ENCODE peak calls at places on chromosomes 1 and 21, in nine cellular contexts. U, K, V, I, F, T, L, D and R are unnamed samples.

GRCh38 chr21:44848821-44849521 is 24.5 kb downstream of the PTTG1IP start:
- DNase-seq in U (no peak), K (no peak), V (no peak), I (no peak), F (no peak), T (no peak), L (no peak), D (no peak), R (peak)

GRCh38 chr1:214215583-214215982 is 65.4 kb upstream of the SMYD2 start:
- DNase-seq in U (no peak), K (no peak), V (no peak), I (no peak), F (peak), T (no peak), L (no peak), D (no peak), R (no peak)

GRCh38 chr1:103112535-103112934 is 4.2 kb upstream of the COL11A1 start:
- DNase-seq in U (no peak), K (no peak), V (no peak), I (no peak), F (no peak), T (no peak), L (no peak), D (no peak), R (no peak)

GRCh38 chr1:85343612-85344255 is 67.3 kb upstream of the BCL10 start:
- DNase-seq in U (no peak), K (no peak), V (peak), I (peak), F (peak), T (no peak), L (no peak), D (no peak), R (no peak)

GRCh38 chr1:42043811-42044210 is 109.4 kb upstream of the GUCA2B start:
- DNase-seq in U (no peak), K (no peak), V (no peak), I (no peak), F (no peak), T (no peak), L (no peak), D (no peak), R (no peak)

GRCh38 chr21:17139696-17140095 is 373.1 kb upstream of the CXADR start:
- DNase-seq in U (no peak), K (no peak), V (no peak), I (no peak), F (peak), T (no peak), L (no peak), D (no peak), R (no peak)

GRCh38 chr1:220874201-220874655 is 5.0 kb upstream of the HLX start:
- DNase-seq in U (no peak), K (peak), V (peak), I (no peak), F (peak), T (no peak), L (peak), D (no peak), R (no peak)

GRCh38 chr1:112267929-112268328 is 128.1 kb upstream of the CTTNBP2NL start:
- DNase-seq in U (no peak), K (peak), V (no peak), I (no peak), F (no peak), T (no peak), L (peak), D (no peak), R (no peak)

GRCh38 chr1:247089616-247090375 is 11.2 kb upstream of the ZNF670 start:
- DNase-seq in U (peak), K (no peak), V (peak), I (no peak), F (no peak), T (no peak), L (no peak), D (no peak), R (no peak)

GRCh38 chr1:204927673-204928641 is 57.3 kb downstream of the NFASC start:
- DNase-seq in U (no peak), K (no peak), V (peak), I (no peak), F (no peak), T (no peak), L (no peak), D (no peak), R (no peak)

GRCh38 chr21:38352536-38353219 is 95.9 kb downstream of the KCNJ15 start:
- DNase-seq in U (no peak), K (peak), V (peak), I (peak), F (peak), T (no peak), L (no peak), D (peak), R (peak)

GRCh38 chr1:110060034-110060661 is 10.3 kb downstream of the ALX3 start:
- DNase-seq in U (no peak), K (peak), V (peak), I (no peak), F (peak), T (peak), L (peak), D (peak), R (peak)

DNA sequence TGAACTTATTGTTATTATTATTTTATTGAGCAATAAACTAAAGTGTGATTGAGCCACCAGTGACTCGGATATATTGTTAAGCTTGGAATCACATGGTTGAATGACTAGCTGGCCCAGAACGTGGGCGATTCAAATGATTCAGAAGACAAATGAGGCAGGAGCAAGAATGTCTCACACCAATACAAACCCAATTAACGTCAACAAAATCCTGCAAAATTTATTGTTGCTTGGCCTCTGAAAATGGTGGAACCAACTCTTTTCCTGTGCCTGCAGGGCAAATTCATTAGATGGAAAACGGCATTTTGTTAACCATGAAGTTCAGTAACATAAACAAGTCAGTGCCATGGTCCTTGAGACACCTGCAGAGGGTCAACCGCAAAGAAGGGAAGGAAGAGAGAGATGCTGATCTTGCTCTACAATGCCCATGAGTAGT is 482.0 kb downstream of the SETD4 start:
- DNase-seq in U (no peak), K (no peak), V (no peak), I (peak), F (peak), T (no peak), L (no peak), D (no peak), R (no peak)
- TF ChIP-seq CTCF in U (no peak), K (no peak), V (no peak), I (no peak), F (no peak), T (no peak), L (no peak), D (no peak), R (no peak)

GRCh38 chr1:17276568-17276967 is 27.7 kb downstream of the PADI3 start:
- DNase-seq in U (no peak), K (no peak), V (no peak), I (no peak), F (peak), T (no peak), L (no peak), D (peak), R (peak)

GRCh38 chr1:17279001-17279830 is 28.8 kb upstream of the PADI4 start:
- DNase-seq in U (no peak), K (no peak), V (no peak), I (no peak), F (no peak), T (no peak), L (no peak), D (no peak), R (no peak)

GRCh38 chr1:17274186-17275170 is 25.6 kb downstream of the PADI3 start:
- DNase-seq in U (no peak), K (peak), V (peak), I (peak), F (peak), T (no peak), L (no peak), D (peak), R (peak)

GRCh38 chr1:17280436-17280835 is 27.6 kb upstream of the PADI4 start:
- DNase-seq in U (no peak), K (no peak), V (no peak), I (no peak), F (no peak), T (no peak), L (no peak), D (no peak), R (no peak)

GRCh38 chr1:17277511-17278159 is 28.7 kb downstream of the PADI3 start:
- DNase-seq in U (no peak), K (no peak), V (no peak), I (no peak), F (no peak), T (no peak), L (no peak), D (no peak), R (no peak)
- TF ChIP-seq CTCF in U (no peak), K (no peak), V (no peak), I (no peak), F (no peak), T (no peak), L (no peak), D (no peak), R (no peak)

DNA sequence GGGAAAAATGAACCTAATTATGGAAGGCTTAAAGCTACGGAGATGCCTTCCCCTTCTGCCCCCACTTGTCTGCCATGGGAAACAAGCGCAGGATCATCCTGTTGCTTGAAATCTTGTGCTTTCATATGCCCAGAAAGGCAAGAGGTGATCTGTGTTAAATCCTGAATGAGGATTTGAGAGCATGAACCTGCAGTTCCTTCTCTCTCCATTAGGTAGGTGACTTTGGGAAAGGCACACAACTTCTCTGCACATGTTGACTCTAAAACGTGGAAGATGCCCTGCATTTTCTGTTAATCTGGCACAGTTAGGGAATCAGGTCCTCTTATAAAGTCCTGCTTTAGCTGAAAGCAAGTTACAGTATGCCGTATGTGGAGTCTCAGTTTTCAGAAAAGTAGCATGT is 46.6 kb upstream of the MTR start:
- DNase-seq in U (no peak), K (no peak), V (peak), I (no peak), F (no peak), T (no peak), L (no peak), D (no peak), R (no peak)
- TF ChIP-seq CTCF in U (peak), K (peak), V (peak), I (no peak), F (no peak), T (no peak), L (peak), D (no peak), R (no peak)

GRCh38 chr1:218996362-218996761 is 177.3 kb upstream of the LYPLAL1 start:
- DNase-seq in U (no peak), K (no peak), V (no peak), I (no peak), F (peak), T (no peak), L (no peak), D (no peak), R (no peak)
- TF ChIP-seq CTCF in U (no peak), K (no peak), V (no peak), I (peak), F (no peak), T (no peak), L (peak), D (no peak), R (no peak)

GRCh38 chr1:211469938-211470529 is 21.9 kb downstream of the RD3 start:
- DNase-seq in U (no peak), K (peak), V (peak), I (peak), F (peak), T (no peak), L (peak), D (peak), R (no peak)
- TF ChIP-seq CTCF in U (peak), K (peak), V (peak), I (peak), F (peak), T (peak), L (peak), D (peak), R (peak)

DNA sequence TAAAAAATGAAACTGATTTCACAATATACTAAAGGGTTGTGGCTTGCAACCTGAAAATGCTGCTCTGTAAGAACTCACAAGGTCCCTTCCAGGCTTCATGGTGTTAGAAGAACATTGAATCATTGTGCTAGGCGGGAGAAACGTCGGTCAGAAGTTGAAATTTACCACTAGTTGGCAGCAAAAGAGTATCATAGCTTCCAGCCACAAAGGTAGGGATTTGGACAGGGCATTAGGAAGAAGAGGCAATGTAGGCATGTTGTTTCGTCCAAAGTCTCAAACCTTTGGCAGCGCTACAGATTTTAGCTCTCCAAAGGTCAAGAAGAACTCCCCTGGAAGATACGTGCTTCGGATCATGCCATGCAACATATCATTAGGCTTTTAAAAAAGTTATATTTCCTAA is 62.5 kb upstream of the ZP4 start:
- DNase-seq in U (no peak), K (no peak), V (peak), I (no peak), F (peak), T (no peak), L (no peak), D (no peak), R (no peak)
- TF ChIP-seq CTCF in U (no peak), K (no peak), V (peak), I (no peak), F (peak), T (no peak), L (no peak), D (no peak), R (no peak)

DNA sequence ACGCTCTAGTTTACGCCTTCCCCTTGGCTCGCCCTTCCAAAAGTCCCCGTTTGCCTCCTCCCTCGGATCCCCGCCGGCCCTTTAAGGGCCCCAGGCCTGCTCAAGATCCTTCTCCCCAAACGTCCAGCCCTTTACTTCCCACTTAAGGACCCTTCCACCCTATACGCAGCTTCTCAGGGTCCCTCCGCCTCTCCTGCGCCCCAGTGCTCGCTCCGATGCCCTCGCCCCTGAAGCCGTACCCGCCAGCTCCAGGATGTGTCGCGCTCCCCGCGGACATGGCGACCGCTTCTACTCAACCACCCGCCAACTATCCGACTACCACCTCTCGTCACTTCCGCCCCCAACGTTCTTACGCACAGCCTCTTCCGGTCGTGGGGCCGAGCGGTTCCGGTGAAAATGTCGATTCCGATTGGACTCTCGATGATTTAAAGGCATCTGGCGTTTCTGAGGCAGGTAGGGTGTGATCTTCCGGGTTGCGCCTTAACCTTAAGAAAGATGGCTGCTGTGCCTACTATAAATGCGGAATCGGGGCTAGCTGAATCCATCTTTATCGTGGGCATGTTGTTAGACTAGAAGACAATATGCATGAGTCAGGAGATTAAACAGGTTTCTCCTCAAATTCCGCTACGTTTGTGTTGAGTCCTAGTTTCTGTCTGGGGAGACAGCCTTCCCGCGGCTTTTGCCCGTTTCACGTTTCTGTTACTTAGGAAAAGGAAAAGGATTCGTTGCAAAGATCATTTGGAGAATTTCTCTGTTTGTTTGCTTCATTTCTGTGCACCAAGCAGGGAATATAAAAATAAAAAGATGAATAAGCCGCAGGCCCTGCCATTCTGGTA is at the start of gene KHDC4:
- DNase-seq in U (peak), K (peak), V (peak), I (peak), F (peak), T (peak), L (peak), D (peak), R (peak)
- TF ChIP-seq CTCF in U (peak), K (peak), V (peak), I (no peak), F (peak), T (peak), L (peak), D (peak), R (peak)